ENCODE peak calls at places on chromosomes 11 and 22, in six cellular contexts. One of them, this sample, is unnamed.
A peak's percentile ranks its signal among the peaks of the same experiment; 100 is the strongest.

GRCh38 chr11:112801286-112802088 is 159.7 kb upstream of the NCAM1 start:
- DNase-seq in A549: no peak
- DNase-seq in K562: no peak
- DNase-seq in endothelial cell of umbilical vein: no peak
- DNase-seq in GM12878: no peak
- DNase-seq in HepG2: no peak
- DNase-seq in this sample: no peak

GRCh38 chr11:57776577-57776976 is 15.0 kb downstream of the CTNND1 start:
- DNase-seq in A549: no peak
- DNase-seq in K562: no peak
- DNase-seq in endothelial cell of umbilical vein: no peak
- DNase-seq in GM12878: no peak
- DNase-seq in HepG2: no peak
- DNase-seq in this sample: no peak

GRCh38 chr11:115226556-115226955 is 277.7 kb downstream of the CADM1 start:
- DNase-seq in A549: peak; percentile 74
- DNase-seq in K562: no peak
- DNase-seq in endothelial cell of umbilical vein: peak; percentile 1
- DNase-seq in GM12878: no peak
- DNase-seq in HepG2: peak; percentile 39
- DNase-seq in this sample: no peak

GRCh38 chr11:44813401-44813800 is 86.6 kb downstream of the TSPAN18 start:
- DNase-seq in A549: no peak
- DNase-seq in K562: no peak
- DNase-seq in endothelial cell of umbilical vein: no peak
- DNase-seq in GM12878: no peak
- DNase-seq in HepG2: no peak
- DNase-seq in this sample: peak; percentile 59

GRCh38 chr11:134074346-134074745 is 5.5 kb downstream of the JAM3 start:
- DNase-seq in A549: no peak
- DNase-seq in K562: no peak
- DNase-seq in endothelial cell of umbilical vein: peak; percentile 18
- DNase-seq in GM12878: no peak
- DNase-seq in HepG2: no peak
- DNase-seq in this sample: no peak

GRCh38 chr22:24429411-24430365 is 2.3 kb downstream of the ADORA2A start:
- DNase-seq in A549: no peak
- DNase-seq in K562: no peak
- DNase-seq in endothelial cell of umbilical vein: peak; percentile 24
- DNase-seq in GM12878: no peak
- DNase-seq in HepG2: no peak
- DNase-seq in this sample: peak; percentile 76

GRCh38 chr11:13149991-13150390 is 127.6 kb upstream of the BMAL1 start:
- DNase-seq in A549: no peak
- DNase-seq in K562: no peak
- DNase-seq in endothelial cell of umbilical vein: no peak
- DNase-seq in GM12878: no peak
- DNase-seq in HepG2: no peak
- DNase-seq in this sample: no peak

GRCh38 chr11:118797510-118797909 is 6.5 kb upstream of the DDX6 start:
- DNase-seq in A549: no peak
- DNase-seq in K562: no peak
- DNase-seq in endothelial cell of umbilical vein: no peak
- DNase-seq in GM12878: no peak
- DNase-seq in HepG2: peak; percentile 15
- DNase-seq in this sample: no peak

GRCh38 chr11:117037279-117037951 is 60.8 kb downstream of the SIK3 start:
- DNase-seq in A549: no peak
- DNase-seq in K562: no peak
- DNase-seq in endothelial cell of umbilical vein: peak; percentile 82
- DNase-seq in GM12878: no peak
- DNase-seq in HepG2: no peak
- DNase-seq in this sample: no peak

GRCh38 chr11:121829159-121829643 is 286.8 kb downstream of the BLID start:
- DNase-seq in A549: no peak
- DNase-seq in K562: no peak
- DNase-seq in endothelial cell of umbilical vein: peak; percentile 87
- DNase-seq in GM12878: no peak
- DNase-seq in HepG2: no peak
- DNase-seq in this sample: peak; percentile 7

GRCh38 chr11:109697140-109697843 is 275.3 kb downstream of the C11orf87 start:
- DNase-seq in A549: peak; percentile 31
- DNase-seq in K562: peak; percentile 22
- DNase-seq in endothelial cell of umbilical vein: peak; percentile 44
- DNase-seq in GM12878: no peak
- DNase-seq in HepG2: peak; percentile 23
- DNase-seq in this sample: peak; percentile 59

GRCh38 chr22:18031670-18032454 is 7.5 kb upstream of the MICAL3 start:
- DNase-seq in A549: peak; percentile 80
- DNase-seq in K562: no peak
- DNase-seq in endothelial cell of umbilical vein: no peak
- DNase-seq in GM12878: no peak
- DNase-seq in HepG2: no peak
- DNase-seq in this sample: no peak

GRCh38 chr11:134727204-134727603 is 315.2 kb upstream of the B3GAT1 start:
- DNase-seq in A549: no peak
- DNase-seq in K562: peak; percentile 22
- DNase-seq in endothelial cell of umbilical vein: no peak
- DNase-seq in GM12878: no peak
- DNase-seq in HepG2: no peak
- DNase-seq in this sample: peak; percentile 51

GRCh38 chr11:88231894-88232482 is 56.7 kb upstream of the RAB38 start:
- DNase-seq in A549: peak; percentile 7
- DNase-seq in K562: no peak
- DNase-seq in endothelial cell of umbilical vein: peak; percentile 59
- DNase-seq in GM12878: no peak
- DNase-seq in HepG2: peak; percentile 13
- DNase-seq in this sample: peak; percentile 41

GRCh38 chr22:37633693-37634504 is 5.6 kb upstream of the SH3BP1 start:
- DNase-seq in A549: no peak
- DNase-seq in K562: peak; percentile 79
- DNase-seq in endothelial cell of umbilical vein: peak; percentile 72
- DNase-seq in GM12878: peak; percentile 60
- DNase-seq in HepG2: peak; percentile 85
- DNase-seq in this sample: peak; percentile 99

GRCh38 chr11:123690490-123690889 is 36.1 kb upstream of the SCN3B start:
- DNase-seq in A549: peak; percentile 13
- DNase-seq in K562: no peak
- DNase-seq in endothelial cell of umbilical vein: no peak
- DNase-seq in GM12878: no peak
- DNase-seq in HepG2: no peak
- DNase-seq in this sample: no peak

GRCh38 chr11:62671272-62671603 is 235 bp upstream of the UQCC3 start:
- DNase-seq in A549: no peak
- DNase-seq in K562: no peak
- DNase-seq in endothelial cell of umbilical vein: no peak
- DNase-seq in GM12878: no peak
- DNase-seq in HepG2: no peak
- DNase-seq in this sample: no peak

GRCh38 chr22:17982572-17983141 is 41.7 kb downstream of the MICAL3 start:
- DNase-seq in A549: no peak
- DNase-seq in K562: no peak
- DNase-seq in endothelial cell of umbilical vein: no peak
- DNase-seq in GM12878: no peak
- DNase-seq in HepG2: no peak
- DNase-seq in this sample: no peak

GRCh38 chr11:57781529-57781943 is 19.9 kb downstream of the CTNND1 start:
- DNase-seq in A549: no peak
- DNase-seq in K562: no peak
- DNase-seq in endothelial cell of umbilical vein: no peak
- DNase-seq in GM12878: no peak
- DNase-seq in HepG2: no peak
- DNase-seq in this sample: no peak

GRCh38 chr11:104043137-104043536 is 6.7 kb downstream of the DDI1 start:
- DNase-seq in A549: no peak
- DNase-seq in K562: no peak
- DNase-seq in endothelial cell of umbilical vein: no peak
- DNase-seq in GM12878: no peak
- DNase-seq in HepG2: no peak
- DNase-seq in this sample: no peak

GRCh38 chr22:31210830-31211503 is 1.1 kb upstream of the LIMK2 start:
- DNase-seq in A549: no peak
- DNase-seq in K562: no peak
- DNase-seq in endothelial cell of umbilical vein: peak; percentile 68
- DNase-seq in GM12878: no peak
- DNase-seq in HepG2: peak; percentile 93
- DNase-seq in this sample: no peak

GRCh38 chr22:24503137-24503850 is 8.2 kb downstream of the UPB1 start:
- DNase-seq in A549: peak; percentile 36
- DNase-seq in K562: peak; percentile 63
- DNase-seq in endothelial cell of umbilical vein: peak; percentile 76
- DNase-seq in GM12878: peak; percentile 85
- DNase-seq in HepG2: no peak
- DNase-seq in this sample: peak; percentile 96

GRCh38 chr11:72814831-72815618 is 814 bp downstream of the ATG16L2 start:
- DNase-seq in A549: peak; percentile 86
- DNase-seq in K562: peak; percentile 69
- DNase-seq in endothelial cell of umbilical vein: peak; percentile 87
- DNase-seq in GM12878: no peak
- DNase-seq in HepG2: peak; percentile 54
- DNase-seq in this sample: peak; percentile 87

GRCh38 chr11:42631223-42631843 is 680.5 kb upstream of the API5 start:
- DNase-seq in A549: peak; percentile 21
- DNase-seq in K562: peak; percentile 7
- DNase-seq in endothelial cell of umbilical vein: peak; percentile 33
- DNase-seq in GM12878: no peak
- DNase-seq in HepG2: peak; percentile 12
- DNase-seq in this sample: peak; percentile 31

GRCh38 chr11:70067591-70068341 is 10.4 kb upstream of the ANO1 start:
- DNase-seq in A549: no peak
- DNase-seq in K562: no peak
- DNase-seq in endothelial cell of umbilical vein: no peak
- DNase-seq in GM12878: no peak
- DNase-seq in HepG2: no peak
- DNase-seq in this sample: no peak

GRCh38 chr11:68923614-68924013 is 19.9 kb downstream of the IGHMBP2 start:
- DNase-seq in A549: no peak
- DNase-seq in K562: no peak
- DNase-seq in endothelial cell of umbilical vein: no peak
- DNase-seq in GM12878: no peak
- DNase-seq in HepG2: no peak
- DNase-seq in this sample: no peak

GRCh38 chr22:26756675-26757293 is 99.4 kb downstream of the MIAT start:
- DNase-seq in A549: no peak
- DNase-seq in K562: peak; percentile 82
- DNase-seq in endothelial cell of umbilical vein: peak; percentile 46
- DNase-seq in GM12878: no peak
- DNase-seq in HepG2: no peak
- DNase-seq in this sample: peak; percentile 38

GRCh38 chr11:79971255-79971654 is 530.4 kb upstream of the TENM4 start:
- DNase-seq in A549: no peak
- DNase-seq in K562: no peak
- DNase-seq in endothelial cell of umbilical vein: no peak
- DNase-seq in GM12878: no peak
- DNase-seq in HepG2: no peak
- DNase-seq in this sample: no peak

GRCh38 chr11:110185599-110185998 is 92.4 kb downstream of the ZC3H12C start:
- DNase-seq in A549: no peak
- DNase-seq in K562: no peak
- DNase-seq in endothelial cell of umbilical vein: no peak
- DNase-seq in GM12878: no peak
- DNase-seq in HepG2: no peak
- DNase-seq in this sample: no peak

GRCh38 chr11:72965672-72966071 is 151.5 kb downstream of the ATG16L2 start:
- DNase-seq in A549: no peak
- DNase-seq in K562: no peak
- DNase-seq in endothelial cell of umbilical vein: peak; percentile 94
- DNase-seq in GM12878: no peak
- DNase-seq in HepG2: no peak
- DNase-seq in this sample: no peak

GRCh38 chr11:5808500-5809121 is at the start of gene OR52N2:
- DNase-seq in A549: peak; percentile 70
- DNase-seq in K562: peak; percentile 20
- DNase-seq in endothelial cell of umbilical vein: peak; percentile 72
- DNase-seq in GM12878: peak; percentile 53
- DNase-seq in HepG2: peak; percentile 63
- DNase-seq in this sample: peak; percentile 79

GRCh38 chr11:67120881-67121710 is 2.0 kb downstream of the KDM2A start:
- DNase-seq in A549: peak; percentile 34
- DNase-seq in K562: no peak
- DNase-seq in endothelial cell of umbilical vein: peak; percentile 57
- DNase-seq in GM12878: peak; percentile 77
- DNase-seq in HepG2: no peak
- DNase-seq in this sample: peak; percentile 87
- TF ChIP-seq MYC in A549: no peak
- TF ChIP-seq MYC in K562: no peak
- TF ChIP-seq MYC in endothelial cell of umbilical vein: no peak
- TF ChIP-seq MYC in GM12878: no peak
- TF ChIP-seq MYC in HepG2: no peak
- TF ChIP-seq MYC in this sample: no peak

GRCh38 chr11:48170840-48171233 is 45.8 kb upstream of the OR4B1 start:
- DNase-seq in A549: no peak
- DNase-seq in K562: no peak
- DNase-seq in endothelial cell of umbilical vein: peak; percentile 27
- DNase-seq in GM12878: no peak
- DNase-seq in HepG2: no peak
- DNase-seq in this sample: no peak
- TF ChIP-seq MYC in A549: no peak
- TF ChIP-seq MYC in K562: no peak
- TF ChIP-seq MYC in endothelial cell of umbilical vein: no peak
- TF ChIP-seq MYC in GM12878: no peak
- TF ChIP-seq MYC in HepG2: no peak
- TF ChIP-seq MYC in this sample: no peak

GRCh38 chr11:78192223-78192719 is 3.6 kb downstream of the USP35 start:
- DNase-seq in A549: no peak
- DNase-seq in K562: peak; percentile 55
- DNase-seq in endothelial cell of umbilical vein: no peak
- DNase-seq in GM12878: no peak
- DNase-seq in HepG2: no peak
- DNase-seq in this sample: peak; percentile 71
- TF ChIP-seq MYC in A549: no peak
- TF ChIP-seq MYC in K562: no peak
- TF ChIP-seq MYC in endothelial cell of umbilical vein: no peak
- TF ChIP-seq MYC in GM12878: no peak
- TF ChIP-seq MYC in HepG2: no peak
- TF ChIP-seq MYC in this sample: no peak

GRCh38 chr22:46428171-46428570 is 92.7 kb downstream of the TRMU start:
- DNase-seq in A549: no peak
- DNase-seq in K562: no peak
- DNase-seq in endothelial cell of umbilical vein: no peak
- DNase-seq in GM12878: no peak
- DNase-seq in HepG2: no peak
- DNase-seq in this sample: no peak
- TF ChIP-seq MYC in A549: no peak
- TF ChIP-seq MYC in K562: no peak
- TF ChIP-seq MYC in endothelial cell of umbilical vein: no peak
- TF ChIP-seq MYC in GM12878: no peak
- TF ChIP-seq MYC in HepG2: no peak
- TF ChIP-seq MYC in this sample: no peak